ENCODE peak calls at places on chromosomes 4 and X, in four cellular contexts. M is mesendoderm, Q is H9, O is IMR-90. L is an unnamed sample.

GRCh38 chrX:44705817-44706551 is 137.8 kb upstream of the DUSP21 start:
- DNase-seq in M (peak), Q (no peak), O (no peak), L (no peak)

GRCh38 chr4:140300271-140300970 is 73.0 kb upstream of the SCOC start:
- DNase-seq in O (peak), M (peak), Q (peak), L (peak)

GRCh38 chr4:3021127-3021526 is 53.2 kb downstream of the HTT-AS start:
- DNase-seq in Q (no peak), O (no peak), M (no peak), L (no peak)

GRCh38 chrX:73916931-73917657 is 354.1 kb downstream of the CHIC1 start:
- DNase-seq in O (peak), M (peak), Q (no peak), L (no peak)

GRCh38 chr4:2962614-2963184 is 507 bp downstream of the NOP14 start:
- DNase-seq in Q (peak), M (peak), O (peak), L (no peak)

GRCh38 chr4:155807021-155807420 is 48.2 kb downstream of the GUCY1B1 start:
- DNase-seq in O (peak), Q (no peak), M (no peak), L (no peak)

GRCh38 chr4:133920236-133920635 is 281.4 kb downstream of the PABPC4L start:
- DNase-seq in Q (no peak), O (no peak), M (no peak), L (no peak)

GRCh38 chr4:57442834-57443291 is 332.7 kb upstream of the IGFBP7 start:
- DNase-seq in Q (peak), O (peak), M (peak), L (peak)

GRCh38 chrX:25196221-25196620 is 180.5 kb upstream of the ARX start:
- DNase-seq in O (no peak), Q (no peak), M (no peak), L (no peak)

GRCh38 chr4:180840142-180840541 is 1403.1 kb upstream of the TENM3 start:
- DNase-seq in M (peak), O (no peak), Q (peak), L (no peak)

GRCh38 chr4:37243061-37243460 is 1.5 kb upstream of the NWD2 start:
- DNase-seq in M (peak), O (no peak), Q (peak), L (no peak)

GRCh38 chrX:440636-441035 is 53.9 kb upstream of the PPP2R3B start:
- DNase-seq in O (no peak), M (no peak), Q (no peak), L (no peak)

GRCh38 chr4:67746797-67747495 is 7.2 kb downstream of the GNRHR start:
- DNase-seq in Q (no peak), M (peak), O (peak), L (no peak)

GRCh38 chr4:30616943-30617646 is 103.1 kb upstream of the PCDH7 start:
- DNase-seq in O (peak), Q (no peak), M (peak), L (no peak)

GRCh38 chr4:146336413-146336807 is 122.1 kb downstream of the REELD1 start:
- DNase-seq in Q (no peak), M (no peak), O (peak), L (no peak)
- H4K5ac ChIP-seq in Q (no peak), M (no peak), O (no peak), L (no peak)

GRCh38 chrX:70479197-70479969 is 34.7 kb downstream of the DLG3 start:
- DNase-seq in O (peak), Q (no peak), M (no peak), L (no peak)

GRCh38 chrX:70477734-70478075 is 33.1 kb downstream of the DLG3 start:
- DNase-seq in O (no peak), Q (no peak), M (no peak), L (no peak)

GRCh38 chrX:70476166-70476933 is 31.7 kb downstream of the DLG3 start:
- DNase-seq in O (no peak), M (peak), Q (peak), L (no peak)

GRCh38 chrX:70478521-70478920 is 33.9 kb downstream of the DLG3 start:
- DNase-seq in O (no peak), Q (no peak), M (no peak), L (no peak)

DNA sequence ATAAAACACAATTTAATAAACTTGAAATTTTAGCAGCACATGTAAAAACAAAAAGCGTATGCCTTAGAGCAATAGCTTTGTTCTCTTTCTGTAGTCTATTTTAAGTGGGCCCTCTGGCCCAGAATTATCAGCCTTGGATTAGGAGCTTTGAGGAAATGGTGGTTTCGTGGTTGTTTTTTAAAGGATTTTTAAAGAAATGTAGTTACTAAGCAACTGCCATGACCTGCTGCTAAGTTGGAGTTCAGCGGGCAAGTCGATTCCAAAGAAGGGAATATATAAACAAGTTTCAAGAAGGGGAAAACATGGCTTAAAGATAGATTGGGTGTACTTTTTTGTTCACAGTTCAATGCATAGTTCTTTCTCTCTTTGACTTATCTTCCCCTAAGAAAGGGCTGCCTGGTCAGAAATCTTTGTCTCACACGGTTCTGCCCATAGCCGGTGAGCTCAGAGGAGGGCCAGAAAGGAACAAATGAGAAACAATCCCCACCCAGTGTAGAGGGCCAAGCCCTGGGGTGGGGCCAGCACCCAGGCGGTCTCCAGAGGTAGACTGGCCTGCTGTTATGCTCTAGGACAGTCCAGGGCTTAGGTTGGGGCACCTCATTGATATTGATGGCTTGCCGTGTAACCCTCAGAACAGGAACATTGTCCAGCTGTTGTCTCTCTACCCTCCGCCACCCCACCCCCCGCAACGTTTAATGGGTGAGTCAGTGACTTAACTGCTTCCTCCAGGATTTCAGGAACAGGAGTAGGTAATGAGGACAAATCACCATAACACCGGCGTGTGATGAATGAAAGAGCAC is 32.5 kb downstream of the DLG3 start:
- DNase-seq in O (peak), Q (peak), M (peak), L (no peak)
- H4K5ac ChIP-seq in O (peak), Q (no peak), M (no peak), L (peak)

GRCh38 chr4:88732714-88733368 is 35.2 kb upstream of the NAP1L5 start:
- DNase-seq in Q (no peak), O (no peak), M (no peak), L (no peak)
- H4K5ac ChIP-seq in Q (no peak), O (no peak), M (no peak), L (no peak)

DNA sequence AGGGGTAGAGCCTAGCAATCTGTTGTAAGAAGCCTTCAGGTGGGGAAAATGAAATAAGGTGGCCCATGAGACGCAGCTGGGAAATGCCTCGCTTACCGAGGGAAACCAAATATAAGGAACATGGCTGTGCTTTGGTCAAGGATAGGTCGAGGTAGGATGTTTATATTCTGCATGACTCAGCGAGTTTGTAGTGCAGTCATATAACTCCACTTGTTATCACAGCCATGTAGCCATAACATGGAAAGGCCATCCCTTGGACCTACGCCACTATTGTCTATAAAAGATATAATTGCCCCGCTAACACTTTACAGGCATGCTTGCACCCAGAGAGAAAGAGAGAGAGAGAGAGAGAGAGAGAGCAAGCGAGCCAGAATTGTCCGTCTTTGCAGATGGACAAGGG is 80.9 kb upstream of the GLRA2 start:
- DNase-seq in O (no peak), Q (no peak), M (no peak), L (no peak)
- H4K5ac ChIP-seq in O (no peak), Q (no peak), M (no peak), L (no peak)

DNA sequence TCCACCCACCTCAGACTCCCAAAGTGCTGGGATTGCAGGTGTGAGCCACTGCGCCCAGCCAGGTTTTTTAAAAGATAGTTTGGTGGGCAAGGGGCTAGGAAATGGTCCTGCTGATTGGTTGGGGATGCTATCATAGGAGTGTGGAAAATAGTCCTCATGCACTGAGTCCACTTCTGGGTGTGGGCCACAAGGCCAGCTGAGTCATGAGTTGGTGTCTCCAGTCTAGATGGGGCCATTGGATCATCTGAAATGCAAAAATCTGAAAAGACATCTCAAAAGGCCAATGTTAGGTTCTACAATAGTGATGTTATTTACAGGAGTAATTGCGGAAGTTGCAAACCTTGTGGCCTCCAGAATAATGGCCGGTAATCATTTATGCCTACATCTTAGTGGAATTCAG is 221.1 kb downstream of the ZNF674 start:
- DNase-seq in O (no peak), Q (no peak), M (no peak), L (no peak)
- H4K5ac ChIP-seq in O (no peak), Q (no peak), M (no peak), L (no peak)

GRCh38 chr4:83618431-83618830 is 82.5 kb downstream of the GPAT3 start:
- DNase-seq in Q (no peak), M (peak), O (peak), L (no peak)
- H4K5ac ChIP-seq in Q (no peak), M (no peak), O (peak), L (no peak)

GRCh38 chrX:65921363-65921762 is 118.5 kb downstream of the VSIG4 start:
- DNase-seq in M (no peak), Q (no peak), O (no peak), L (no peak)
- H4K5ac ChIP-seq in M (no peak), Q (no peak), O (no peak), L (no peak)

GRCh38 chr4:125539691-125540090 is 224.9 kb downstream of the FAT4 start:
- DNase-seq in Q (no peak), M (no peak), O (no peak), L (no peak)

GRCh38 chr4:125541836-125542235 is 227.1 kb downstream of the FAT4 start:
- DNase-seq in O (no peak), Q (no peak), M (no peak), L (no peak)

DNA sequence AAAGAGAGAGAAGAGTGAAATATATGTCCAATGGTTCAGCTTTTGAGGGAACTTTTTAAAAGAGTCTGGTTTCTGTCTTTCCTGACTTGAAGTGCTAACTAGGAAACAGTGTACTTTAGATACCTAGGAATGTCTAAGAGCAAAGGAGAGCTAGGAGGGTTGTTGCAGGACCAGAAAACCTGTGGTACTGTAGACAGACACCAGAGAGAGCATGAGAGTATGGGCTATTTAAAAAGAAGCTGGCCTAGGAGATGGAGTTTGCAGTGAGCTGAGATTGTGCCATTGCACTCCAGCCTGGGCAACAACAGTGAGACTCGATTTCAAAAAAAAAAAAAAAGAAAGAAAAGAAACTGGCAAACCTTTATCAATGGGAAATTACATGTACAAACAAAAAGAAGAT is 223.9 kb downstream of the FAT4 start:
- DNase-seq in Q (no peak), M (no peak), O (no peak), L (no peak)
- H4K5ac ChIP-seq in Q (no peak), M (no peak), O (no peak), L (no peak)

GRCh38 chr4:178241601-178242118 is 799.4 kb upstream of the AGA start:
- DNase-seq in O (no peak), Q (no peak), M (no peak), L (no peak)
- H4K5ac ChIP-seq in O (no peak), Q (no peak), M (no peak), L (no peak)